ENCODE peak calls at places on chromosome 13, in nine cellular contexts. T is omental fat pad, C is left ventricle myocardium inferior, X is nephron progenitor cell, S is psoas muscle, W is heart left ventricle, I is Caco-2, Z is HFF-Myc, F is MM.1S. H is an unnamed sample.
A peak's percentile ranks its signal among the peaks of the same experiment; 100 is the strongest.

GRCh38 chr13:36475468-36475867 is 43.2 kb downstream of the CCNA1 start:
- DNase-seq in W (no peak), T (no peak), S (no peak), X (no peak), I (no peak), C (no peak), Z (no peak), F (no peak), H (no peak)

GRCh38 chr13:111909971-111910671 is 156.8 kb upstream of the SOX1 start:
- DNase-seq in S (no peak), T (no peak), F (no peak), C (no peak), W (peak; percentile 4), Z (no peak), I (no peak), X (no peak), H (no peak)

GRCh38 chr13:48571121-48571901 is 38.4 kb upstream of the RCBTB2 start:
- DNase-seq in C (no peak), F (no peak), T (no peak), X (no peak), I (no peak), W (no peak), S (no peak), Z (peak; percentile 25), H (no peak)

GRCh38 chr13:95624020-95624419 is 20.5 kb downstream of the DZIP1 start:
- DNase-seq in C (no peak), S (no peak), F (peak; percentile 64), T (no peak), Z (no peak), X (peak; percentile 37), I (no peak), W (no peak), H (no peak)

GRCh38 chr13:90591927-90592268 is 755.6 kb upstream of the MIR17HG start:
- DNase-seq in C (no peak), T (no peak), F (no peak), X (no peak), I (peak; percentile 72), S (no peak), Z (no peak), W (no peak), H (no peak)

GRCh38 chr13:106177146-106177545 is 358.3 kb downstream of the EFNB2 start:
- DNase-seq in X (no peak), F (no peak), I (no peak), S (no peak), T (no peak), Z (no peak), W (no peak), C (no peak), H (no peak)

GRCh38 chr13:43804461-43805070 is 17.8 kb upstream of the ENOX1 start:
- DNase-seq in W (no peak), F (peak; percentile 10), Z (no peak), X (no peak), T (no peak), I (no peak), S (no peak), C (no peak), H (no peak)

GRCh38 chr13:35411059-35411744 is 65.3 kb downstream of the MAB21L1 start:
- DNase-seq in X (no peak), T (no peak), W (no peak), C (no peak), F (no peak), Z (no peak), I (no peak), S (no peak), H (no peak)

GRCh38 chr13:95660981-95661581 is 15.9 kb upstream of the DNAJC3 start:
- DNase-seq in I (no peak), Z (no peak), T (no peak), X (no peak), W (no peak), S (no peak), C (no peak), F (peak; percentile 65), H (no peak)

GRCh38 chr13:27533155-27533643 is 82.8 kb upstream of the MTIF3 start:
- DNase-seq in W (peak; percentile 84), S (peak; percentile 90), I (peak; percentile 72), X (peak; percentile 96), Z (no peak), C (peak; percentile 84), T (peak; percentile 77), F (peak; percentile 11), H (peak; percentile 88)

GRCh38 chr13:53783466-53783865 is 754.9 kb downstream of the OLFM4 start:
- DNase-seq in C (no peak), Z (no peak), S (no peak), I (no peak), F (no peak), T (no peak), W (no peak), X (peak; percentile 2), H (no peak)

GRCh38 chr13:44221657-44222056 is 152.0 kb upstream of the SERP2 start:
- DNase-seq in Z (no peak), I (no peak), C (no peak), S (no peak), X (no peak), F (no peak), T (no peak), W (no peak), H (no peak)

GRCh38 chr13:110731072-110731471 is 17.6 kb downstream of the ING1 start:
- DNase-seq in C (no peak), I (no peak), S (no peak), W (no peak), F (no peak), T (no peak), X (no peak), Z (no peak), H (no peak)

GRCh38 chr13:98032168-98032567 is 78.7 kb downstream of the IPO5 start:
- DNase-seq in X (no peak), F (no peak), T (no peak), Z (no peak), I (no peak), W (no peak), C (no peak), S (no peak), H (no peak)

GRCh38 chr13:98039261-98039660 is 85.8 kb downstream of the IPO5 start:
- DNase-seq in Z (no peak), X (no peak), I (no peak), F (no peak), W (no peak), C (no peak), S (no peak), T (no peak), H (no peak)

GRCh38 chr13:98035373-98035772 is 81.9 kb downstream of the IPO5 start:
- DNase-seq in C (no peak), Z (no peak), T (no peak), X (no peak), F (no peak), I (no peak), S (no peak), W (no peak), H (no peak)

DNA sequence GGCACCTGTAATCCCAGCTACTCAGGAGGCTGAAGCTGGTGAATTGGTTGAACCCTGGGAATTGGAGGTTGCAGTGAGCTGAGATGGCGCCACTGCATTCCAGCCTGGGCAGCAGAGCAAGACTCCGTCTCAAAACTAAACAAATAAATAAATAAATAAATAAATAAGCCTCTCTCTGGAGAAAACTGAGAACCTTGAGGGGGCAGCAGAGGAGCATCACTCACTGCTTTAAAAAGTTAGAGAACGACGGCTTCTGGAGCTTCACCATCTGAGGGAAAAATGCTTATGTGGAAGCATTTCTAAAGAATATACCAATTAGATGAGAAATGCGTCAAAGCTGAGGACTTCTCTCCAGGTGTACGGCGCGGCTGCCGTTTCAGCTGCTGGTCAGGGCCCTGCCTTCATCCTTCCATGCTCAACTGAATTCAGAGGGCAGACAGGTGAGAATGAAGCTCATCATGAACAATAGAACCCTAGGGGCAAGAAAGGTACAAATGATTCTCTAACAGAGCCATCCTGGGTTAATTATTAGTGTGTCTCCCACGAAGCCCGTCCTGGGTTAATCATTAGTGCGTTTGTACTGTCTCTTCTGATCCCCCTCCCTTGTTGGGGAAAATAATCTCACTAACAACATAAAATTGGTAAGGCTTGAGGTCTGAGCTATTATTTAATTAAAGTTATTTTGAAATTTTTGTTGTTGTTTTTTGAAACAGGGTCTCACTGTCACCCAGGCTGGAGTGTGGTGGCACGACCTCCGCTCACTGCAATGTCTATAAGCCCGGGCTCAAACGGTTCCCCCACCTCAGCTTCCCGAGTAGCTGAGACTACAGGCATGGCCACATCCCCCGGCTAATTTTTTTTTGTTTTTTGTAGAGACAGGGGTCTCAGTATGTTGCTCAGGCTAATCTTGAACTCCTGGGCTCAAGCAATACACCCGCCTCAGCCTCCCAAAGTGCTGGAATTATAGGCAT is 80.1 kb downstream of the IPO5 start:
- DNase-seq in Z (peak; percentile 37), F (no peak), T (no peak), W (peak; percentile 25), X (peak; percentile 36), I (peak; percentile 57), C (no peak), S (no peak), H (no peak)
- TF ChIP-seq CTCF in Z (peak; percentile 37), F (no peak), T (no peak), W (peak; percentile 45), X (peak; percentile 23), I (peak; percentile 42), C (peak; percentile 56), S (no peak), H (peak; percentile 48)

DNA sequence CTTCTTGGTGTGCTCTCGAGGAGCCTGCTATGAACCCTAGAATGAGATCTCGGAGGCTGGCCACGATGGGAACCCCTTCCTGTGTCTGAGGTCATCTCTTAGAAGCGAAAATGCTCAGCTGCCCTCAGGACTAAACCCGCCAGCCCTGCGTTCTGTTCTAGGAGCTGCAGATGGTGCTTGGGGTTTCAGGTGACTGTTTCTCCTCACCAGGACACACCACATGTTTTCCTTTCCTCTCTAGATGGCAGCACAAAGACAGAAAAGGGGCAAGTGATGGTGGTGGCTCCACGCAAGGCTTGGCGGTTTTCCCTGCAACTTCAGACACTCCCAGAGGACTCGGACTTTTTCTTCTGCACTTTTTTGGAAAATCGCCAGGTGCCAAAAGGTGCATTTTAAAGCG is 60.1 kb downstream of the RNASEH2B start:
- DNase-seq in X (peak; percentile 18), W (no peak), F (peak; percentile 85), I (peak; percentile 49), S (no peak), Z (no peak), T (no peak), C (no peak), H (no peak)
- TF ChIP-seq CTCF in X (no peak), W (no peak), F (peak; percentile 44), I (peak; percentile 55), S (no peak), Z (no peak), T (no peak), C (peak; percentile 19), H (no peak)

GRCh38 chr13:41802033-41802683 is 158.8 kb downstream of the VWA8 start:
- DNase-seq in C (no peak), T (no peak), F (no peak), X (no peak), Z (no peak), I (no peak), S (no peak), W (no peak), H (no peak)
- TF ChIP-seq CTCF in C (no peak), T (no peak), F (no peak), X (no peak), Z (no peak), I (no peak), S (no peak), W (no peak), H (no peak)

DNA sequence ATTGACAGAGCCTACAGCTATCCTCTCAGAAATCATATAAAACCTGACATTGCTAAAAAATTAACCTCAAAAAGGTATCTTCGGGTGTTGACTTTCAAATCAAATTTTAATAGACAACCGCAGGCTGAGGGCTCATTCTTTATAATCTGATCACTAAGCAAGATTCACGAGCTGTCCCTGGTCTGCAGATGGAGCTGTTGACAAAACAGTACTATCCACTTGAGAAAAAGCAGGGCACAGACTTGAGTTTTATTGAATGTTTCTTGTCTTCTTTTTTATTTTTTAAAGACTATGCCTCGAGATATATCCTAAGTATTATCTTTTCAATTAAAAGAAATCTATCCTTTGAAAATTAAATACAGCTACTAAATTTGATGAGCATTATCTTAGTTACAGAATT is 540.5 kb downstream of the PCDH9 start:
- DNase-seq in T (no peak), C (no peak), S (no peak), Z (no peak), F (peak; percentile 19), I (no peak), X (no peak), W (no peak), H (no peak)
- TF ChIP-seq CTCF in T (no peak), C (peak; percentile 40), S (no peak), Z (no peak), F (peak; percentile 29), I (peak; percentile 1), X (no peak), W (no peak), H (no peak)